ENCODE peak calls at places on chromosomes 1 and 21, in five cellular contexts. E is upper lobe of left lung, G is HepG2, B is K562, I is GM12878. S is an unnamed sample. For H3K27me3, the result is how much of the 10 kb centered on the place peaks cover.

GRCh38 chr1:37556712-37557196 is at the start of gene DNALI1:
- ATAC-seq in E (peak), G (peak), B (peak), I (peak), S (peak)

GRCh38 chr1:43277116-43277876 is 7.5 kb downstream of the TMEM125 start:
- ATAC-seq in E (no peak), G (peak), B (no peak), I (no peak), S (no peak)

GRCh38 chr1:55050283-55050682 is 10.9 kb downstream of the PCSK9 start:
- ATAC-seq in E (no peak), G (no peak), B (no peak), I (no peak), S (no peak)

GRCh38 chr1:19390166-19390850 is 78.2 kb downstream of the SLC66A1 start:
- ATAC-seq in E (peak), G (no peak), B (no peak), I (no peak), S (no peak)

GRCh38 chr1:178945763-178946266 is 74.9 kb upstream of the ANGPTL1 start:
- ATAC-seq in E (no peak), G (no peak), B (peak), I (no peak), S (peak)

GRCh38 chr1:184163674-184164470 is 112.3 kb downstream of the TSEN15 start:
- ATAC-seq in E (no peak), G (no peak), B (peak), I (peak), S (no peak)

GRCh38 chr21:14879458-14879857 is 185.3 kb downstream of the NRIP1 start:
- ATAC-seq in E (no peak), G (peak), B (no peak), I (no peak), S (no peak)

GRCh38 chr1:166083887-166084286 is 82.9 kb downstream of the FAM78B start:
- ATAC-seq in E (no peak), G (no peak), B (no peak), I (peak), S (no peak)

GRCh38 chr21:38219049-38219628 is 37.7 kb upstream of the KCNJ15 start:
- ATAC-seq in E (peak), G (peak), B (peak), I (peak), S (peak)

GRCh38 chr1:110035236-110035752 is 870 bp downstream of the STRIP1 start:
- ATAC-seq in E (no peak), G (peak), B (peak), I (peak), S (no peak)

GRCh38 chr21:42375966-42376337 is 9.6 kb upstream of the TFF1 start:
- ATAC-seq in E (no peak), G (no peak), B (no peak), I (no peak), S (no peak)

GRCh38 chr21:42374457-42374856 is 8.1 kb upstream of the TFF1 start:
- ATAC-seq in E (no peak), G (no peak), B (no peak), I (no peak), S (no peak)

GRCh38 chr21:42373908-42374455 is 7.6 kb upstream of the TFF1 start:
- ATAC-seq in E (no peak), G (no peak), B (no peak), I (no peak), S (no peak)

GRCh38 chr21:42376338-42376982 is 10.1 kb upstream of the TFF1 start:
- ATAC-seq in E (no peak), G (no peak), B (peak), I (peak), S (no peak)

GRCh38 chr21:42375141-42375905 is 9.0 kb upstream of the TFF1 start:
- ATAC-seq in E (no peak), G (no peak), B (no peak), I (no peak), S (no peak)
- TF ChIP-seq EP300 in E (no peak), G (no peak), B (no peak), I (no peak), S (no peak)

GRCh38 chr1:86774305-86775304 is 70.2 kb downstream of the SH3GLB1 start:
- ATAC-seq in E (peak), G (peak), B (peak), I (peak), S (peak)
- TF ChIP-seq POLR2A in E (peak), G (peak), B (no peak), I (no peak), S (no peak)

GRCh38 chr21:41687633-41688032 is 79.2 kb downstream of the RIPK4 start:
- ATAC-seq in E (no peak), G (no peak), B (no peak), I (no peak), S (no peak)

GRCh38 chr21:41695513-41695912 is 71.3 kb downstream of the RIPK4 start:
- ATAC-seq in E (no peak), G (no peak), B (no peak), I (no peak), S (no peak)

GRCh38 chr21:41691205-41692203 is 75.3 kb downstream of the RIPK4 start:
- ATAC-seq in E (no peak), G (no peak), B (no peak), I (no peak), S (no peak)

GRCh38 chr21:41689289-41689583 is 77.6 kb downstream of the RIPK4 start:
- ATAC-seq in E (no peak), G (no peak), B (no peak), I (no peak), S (no peak)

GRCh38 chr21:41692216-41692615 is 74.6 kb downstream of the RIPK4 start:
- ATAC-seq in E (no peak), G (no peak), B (no peak), I (no peak), S (no peak)
- H3K27me3 ChIP-seq in E (under half), G (under half), B (under half), I (under half), S (under half)

GRCh38 chr1:171707583-171707982 is 34.3 kb downstream of the VAMP4 start:
- ATAC-seq in E (no peak), G (no peak), B (no peak), I (no peak), S (no peak)

GRCh38 chr1:171699526-171699925 is 42.3 kb downstream of the VAMP4 start:
- ATAC-seq in E (no peak), G (no peak), B (no peak), I (no peak), S (no peak)

GRCh38 chr1:171702598-171702997 is 39.3 kb downstream of the VAMP4 start:
- ATAC-seq in E (no peak), G (no peak), B (no peak), I (no peak), S (no peak)
- TF ChIP-seq EP300 in E (no peak), G (no peak), B (no peak), I (no peak), S (no peak)

DNA sequence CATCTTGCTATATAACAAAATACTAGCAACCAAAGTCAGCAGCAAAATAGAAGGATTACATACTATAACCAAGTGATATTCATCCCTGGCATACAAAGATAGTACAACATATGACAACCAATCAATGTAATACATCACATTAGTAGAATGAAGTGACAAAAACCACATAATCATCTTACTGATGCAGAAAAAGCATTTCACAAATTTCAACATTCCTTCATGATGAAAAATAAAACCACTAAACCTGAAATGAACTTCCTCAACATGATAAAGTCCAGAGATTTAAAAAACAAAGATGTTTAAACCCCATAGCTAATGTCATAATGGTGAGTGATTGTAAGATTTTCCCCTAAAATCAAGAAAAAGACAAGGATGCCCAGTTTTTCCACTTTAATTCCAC is 18.6 kb downstream of the RO60 start:
- ATAC-seq in E (no peak), G (no peak), B (no peak), I (no peak), S (no peak)
- TF ChIP-seq POLR2A in E (no peak), G (no peak), B (no peak), I (no peak), S (no peak)

GRCh38 chr21:40850071-40850470 is 3.1 kb upstream of the DSCAM start:
- ATAC-seq in E (no peak), G (no peak), B (no peak), I (no peak), S (no peak)

GRCh38 chr21:40851749-40852148 is 4.8 kb upstream of the DSCAM start:
- ATAC-seq in E (no peak), G (no peak), B (no peak), I (no peak), S (no peak)

GRCh38 chr21:40852563-40852962 is 5.6 kb upstream of the DSCAM start:
- ATAC-seq in E (no peak), G (no peak), B (no peak), I (no peak), S (no peak)

DNA sequence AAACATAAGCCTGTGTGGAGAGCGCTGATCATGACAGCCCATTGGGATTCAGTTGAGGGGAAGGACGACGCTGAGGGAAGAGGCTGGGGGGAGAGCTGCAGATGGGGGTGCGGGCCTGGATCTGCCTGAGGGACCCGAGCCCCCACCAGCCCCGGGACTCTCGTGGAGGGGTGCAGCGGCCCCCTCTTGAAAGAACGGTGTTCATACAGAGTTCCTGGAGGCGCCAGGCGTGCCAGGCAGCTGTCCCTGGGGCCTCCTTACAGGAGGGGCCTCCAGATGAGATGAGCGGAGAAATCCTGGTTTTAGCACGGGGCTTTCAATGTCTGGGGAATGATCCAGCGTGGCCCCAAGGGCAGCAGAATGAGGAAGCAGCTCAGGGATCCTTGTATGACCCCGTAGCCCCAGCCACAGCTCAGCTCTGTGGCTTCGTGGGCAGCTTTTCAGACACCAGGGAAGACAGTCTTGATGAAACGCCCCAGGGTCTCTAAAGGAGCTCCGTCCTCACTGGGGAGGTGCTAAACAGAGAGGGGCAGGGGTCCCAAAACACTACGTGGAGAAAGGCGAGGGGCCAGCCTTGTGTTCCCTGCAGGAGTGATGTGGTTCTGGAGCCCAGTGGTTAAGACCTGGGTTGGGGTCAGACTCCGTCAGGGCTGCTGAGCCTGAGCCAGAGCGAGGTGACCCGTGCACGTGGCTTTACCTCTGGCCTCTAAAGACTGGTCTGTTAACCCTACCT is 7.2 kb upstream of the DSCAM start:
- ATAC-seq in E (no peak), G (no peak), B (no peak), I (no peak), S (no peak)
- H3K27me3 ChIP-seq in E (under half), G (under half), B (under half), I (under half), S (under half)